ENCODE peak calls at places on chromosomes 12 and 14, in seven cellular contexts. O, X, G, I, C, L and Q are unnamed samples.

GRCh38 chr12:26195250-26195640 is at the start of gene SSPN:
- DNase-seq in L (peak; percentile 41), O (peak; percentile 72), C (peak; percentile 83), G (peak; percentile 18), I (no peak), X (peak; percentile 62), Q (no peak)

GRCh38 chr12:58028294-58028693 is 86.9 kb downstream of the ATP23 start:
- DNase-seq in I (no peak), C (no peak), X (no peak), G (no peak), O (no peak), L (no peak), Q (peak; percentile 10)

GRCh38 chr12:9773216-9773877 is 12.6 kb upstream of the CD69 start:
- DNase-seq in L (no peak), G (no peak), C (no peak), X (no peak), I (no peak), O (no peak), Q (no peak)

GRCh38 chr14:33432407-33433023 is 493.8 kb downstream of the NPAS3 start:
- DNase-seq in X (no peak), C (peak; percentile 41), I (no peak), G (peak; percentile 6), L (no peak), O (peak; percentile 47), Q (peak; percentile 13)

GRCh38 chr14:106039400-106039799 is 513.0 kb downstream of the TMEM121 start:
- DNase-seq in O (no peak), G (peak; percentile 79), L (no peak), I (no peak), X (no peak), C (no peak), Q (peak; percentile 7)

GRCh38 chr14:89550761-89551283 is 133.8 kb upstream of the FOXN3 start:
- DNase-seq in I (no peak), X (no peak), C (no peak), O (no peak), G (no peak), L (no peak), Q (no peak)

GRCh38 chr12:46556105-46556559 is 183.6 kb upstream of the SLC38A2 start:
- DNase-seq in L (no peak), O (no peak), I (no peak), C (no peak), G (no peak), X (no peak), Q (no peak)

GRCh38 chr12:26833692-26834168 is 736 bp upstream of the ITPR2 start:
- DNase-seq in O (peak; percentile 20), X (no peak), I (no peak), L (no peak), C (peak; percentile 90), G (peak; percentile 53), Q (peak; percentile 7)

GRCh38 chr14:104917992-104918391 is 6.7 kb upstream of the PLD4 start:
- DNase-seq in G (no peak), X (no peak), C (no peak), L (no peak), O (no peak), I (no peak), Q (no peak)

GRCh38 chr12:108858399-108859074 is 1.2 kb upstream of the SSH1 start:
- DNase-seq in O (no peak), G (no peak), I (no peak), X (no peak), C (peak; percentile 65), L (no peak), Q (no peak)

GRCh38 chr12:2297658-2298057 is 244.9 kb downstream of the CACNA1C start:
- DNase-seq in O (no peak), X (no peak), G (no peak), C (no peak), L (no peak), I (no peak), Q (no peak)

GRCh38 chr12:103840399-103840880 is 594 bp downstream of the NT5DC3 start:
- DNase-seq in C (no peak), G (peak; percentile 60), L (no peak), I (peak; percentile 15), O (no peak), X (no peak), Q (peak; percentile 57)

GRCh38 chr12:52307836-52308806 is 13.1 kb downstream of the KRT83 start:
- DNase-seq in X (peak; percentile 51), C (peak; percentile 47), O (peak; percentile 86), I (no peak), L (no peak), G (peak; percentile 71), Q (peak; percentile 38)

GRCh38 chr14:67653651-67654280 is 20.7 kb downstream of the VTI1B start:
- DNase-seq in X (no peak), O (no peak), G (no peak), L (no peak), C (peak; percentile 80), I (no peak), Q (no peak)

GRCh38 chr12:106780010-106780625 is 5.6 kb downstream of the RIC8B start:
- DNase-seq in C (no peak), I (no peak), L (peak; percentile 20), X (no peak), O (no peak), G (no peak), Q (peak; percentile 10)

GRCh38 chr12:538731-539539 is 79.2 kb downstream of the B4GALNT3 start:
- DNase-seq in C (no peak), G (no peak), I (no peak), X (no peak), O (peak; percentile 85), L (no peak), Q (no peak)

GRCh38 chr12:75457191-75457590 is 23.4 kb upstream of the GLIPR1 start:
- DNase-seq in L (no peak), I (no peak), X (no peak), O (no peak), G (no peak), C (no peak), Q (no peak)